ENCODE peak calls at places on chromosomes 2 and 18, in four cellular contexts. G is sigmoid colon, L is tibial artery, O is GM12864. Z is an unnamed sample.

GRCh38 chr2:178328037-178328436 is 122.9 kb downstream of the PRKRA start:
- DNase-seq in L (no peak), O (no peak), G (no peak), Z (no peak)

GRCh38 chr18:58608216-58608615 is 20.7 kb downstream of the ALPK2 start:
- DNase-seq in L (no peak), O (no peak), G (no peak), Z (no peak)

GRCh38 chr2:102094917-102095316 is 47.6 kb upstream of the IL1R1 start:
- DNase-seq in L (no peak), O (no peak), G (no peak), Z (no peak)

GRCh38 chr18:29712785-29713184 is 1329.8 kb downstream of the DSC3 start:
- DNase-seq in O (no peak), G (no peak), L (no peak), Z (no peak)

GRCh38 chr2:144331652-144332355 is 188.1 kb downstream of the ZEB2 start:
- DNase-seq in G (peak; percentile 83), L (peak; percentile 66), O (peak; percentile 35), Z (peak; percentile 58)

GRCh38 chr18:46385124-46385523 is 271.9 kb downstream of the LOXHD1 start:
- DNase-seq in L (no peak), O (no peak), G (no peak), Z (no peak)

GRCh38 chr2:99140056-99140859 is 1.2 kb upstream of the C2orf15 start:
- DNase-seq in O (no peak), G (no peak), L (no peak), Z (no peak)

GRCh38 chr18:61606068-61606660 is 272.9 kb downstream of the CDH20 start:
- DNase-seq in G (no peak), O (no peak), L (peak; percentile 38), Z (no peak)

GRCh38 chr18:356763-357162 is 88.9 kb upstream of the THOC1 start:
- DNase-seq in L (no peak), G (no peak), O (no peak), Z (no peak)

GRCh38 chr2:205571300-205571858 is 110.9 kb upstream of the NRP2 start:
- DNase-seq in L (no peak), G (no peak), O (no peak), Z (no peak)

GRCh38 chr2:152861349-152861942 is 143.0 kb downstream of the ARL6IP6 start:
- DNase-seq in G (no peak), L (no peak), O (no peak), Z (peak; percentile 23)

GRCh38 chr2:96527990-96528679 is 8.4 kb upstream of the ARID5A start:
- DNase-seq in O (no peak), G (peak; percentile 84), L (peak; percentile 88), Z (no peak)

GRCh38 chr2:232133078-232133477 is 171.6 kb downstream of the DIS3L2 start:
- DNase-seq in G (no peak), O (no peak), L (no peak), Z (no peak)
- TF ChIP-seq CTCF in G (no peak), O (peak; percentile 30), L (no peak), Z (peak; percentile 8)

GRCh38 chr2:224613543-224614317 is 28.6 kb upstream of the CUL3 start:
- DNase-seq in L (no peak), O (no peak), G (no peak), Z (no peak)

GRCh38 chr2:224608104-224608503 is 22.9 kb upstream of the CUL3 start:
- DNase-seq in L (no peak), O (no peak), G (no peak), Z (no peak)

GRCh38 chr2:224612581-224612980 is 27.4 kb upstream of the CUL3 start:
- DNase-seq in O (no peak), L (no peak), G (no peak), Z (no peak)

DNA sequence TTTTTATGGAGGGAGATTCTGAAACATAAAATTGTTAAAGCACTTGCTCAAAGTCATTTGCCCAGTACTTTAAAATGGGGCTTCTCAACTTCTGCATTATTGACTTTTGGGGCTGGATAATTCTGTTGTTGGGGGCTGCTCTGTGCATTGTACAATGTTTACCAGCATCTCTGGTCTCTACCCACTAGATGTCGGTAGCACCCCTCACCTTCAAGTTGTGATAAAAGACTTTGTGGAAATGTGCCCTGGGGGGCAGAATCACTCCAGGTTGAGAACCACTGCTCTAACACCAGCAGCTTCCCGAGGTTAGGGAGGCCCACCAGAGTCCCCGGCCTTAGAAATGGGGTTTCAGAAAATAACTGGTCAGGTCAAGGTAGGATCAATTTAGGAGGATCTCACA is 26.8 kb upstream of the CUL3 start:
- DNase-seq in G (no peak), L (no peak), O (no peak), Z (no peak)
- TF ChIP-seq CTCF in G (no peak), L (no peak), O (peak; percentile 59), Z (peak; percentile 29)

GRCh38 chr2:165698621-165698946 is 95.5 kb downstream of the GALNT3 start:
- DNase-seq in L (peak; percentile 32), G (no peak), O (no peak), Z (peak; percentile 22)
- TF ChIP-seq CTCF in L (peak; percentile 59), G (no peak), O (peak; percentile 49), Z (peak; percentile 43)

DNA sequence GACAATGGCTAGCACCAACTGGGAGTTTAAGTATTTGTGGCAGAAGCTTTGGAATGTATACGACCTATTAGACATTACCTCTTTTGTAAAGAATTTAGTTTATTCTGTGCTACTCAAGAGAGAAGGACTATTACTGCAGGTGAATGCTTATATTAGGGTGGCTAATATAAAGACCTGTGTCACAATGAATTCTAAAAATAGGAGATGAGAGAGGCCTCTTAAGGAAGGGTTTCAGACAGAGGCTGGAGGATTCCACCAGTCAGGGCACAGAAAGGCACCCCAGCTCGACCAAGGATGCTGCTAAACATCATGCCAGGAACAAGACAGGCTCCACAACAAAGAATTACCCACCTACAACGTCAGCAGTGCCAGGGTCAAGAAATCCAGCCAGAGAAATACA is 60.7 kb downstream of the CABYR start:
- DNase-seq in L (no peak), G (no peak), O (no peak), Z (no peak)
- TF ChIP-seq CTCF in L (no peak), G (no peak), O (no peak), Z (no peak)

GRCh38 chr2:119023534-119023933 is 81.5 kb downstream of the MARCO start:
- DNase-seq in G (no peak), O (no peak), L (no peak), Z (no peak)

GRCh38 chr2:119025013-119025412 is 83.0 kb downstream of the MARCO start:
- DNase-seq in L (no peak), O (no peak), G (no peak), Z (no peak)

GRCh38 chr2:119024568-119024967 is 82.6 kb downstream of the MARCO start:
- DNase-seq in G (no peak), L (no peak), O (no peak), Z (no peak)

GRCh38 chr2:119024152-119024551 is 82.2 kb downstream of the MARCO start:
- DNase-seq in L (no peak), G (no peak), O (no peak), Z (no peak)

GRCh38 chr2:119025762-119026351 is 83.9 kb downstream of the MARCO start:
- DNase-seq in O (no peak), L (no peak), G (no peak), Z (no peak)
- TF ChIP-seq CTCF in O (no peak), L (no peak), G (no peak), Z (no peak)

GRCh38 chr2:200422532-200423262 is 87.2 kb downstream of the KCTD18 start:
- DNase-seq in G (no peak), L (no peak), O (no peak), Z (no peak)
- TF ChIP-seq CTCF in G (no peak), L (no peak), O (no peak), Z (no peak)

DNA sequence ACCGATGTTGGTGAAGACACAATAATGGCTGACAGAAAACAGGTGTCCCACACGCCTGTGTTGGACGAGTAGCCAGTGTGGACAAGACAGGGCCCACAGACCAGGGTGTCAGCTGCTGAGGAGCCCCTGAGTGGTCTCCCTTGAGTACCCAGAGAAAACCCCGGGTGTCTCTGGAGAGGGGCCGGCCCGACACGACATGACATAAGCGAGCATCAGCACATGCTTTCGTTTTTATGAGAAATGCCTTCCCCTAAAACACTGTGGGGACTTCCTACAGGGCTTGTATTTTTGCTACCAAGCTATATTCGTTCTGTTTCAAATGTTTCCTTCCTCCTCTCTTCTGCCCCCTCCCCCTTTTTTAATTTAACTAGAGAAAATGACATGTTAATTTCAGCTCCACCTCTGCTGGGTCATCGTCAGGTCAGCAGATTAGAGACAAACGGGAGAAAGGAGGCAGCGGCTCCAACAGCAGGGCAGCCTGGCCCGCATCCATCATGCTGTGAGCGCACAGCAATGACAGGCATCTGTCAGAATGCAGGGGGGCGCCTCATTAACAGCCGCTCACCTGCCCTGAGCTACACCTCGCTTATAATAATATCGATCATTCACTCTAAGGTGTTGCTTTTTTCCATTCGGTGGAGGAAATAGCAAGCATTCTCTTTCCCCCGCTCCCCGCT is 286.3 kb downstream of the ZNF516 start:
- DNase-seq in L (no peak), G (no peak), O (no peak), Z (no peak)
- TF ChIP-seq CTCF in L (no peak), G (no peak), O (no peak), Z (no peak)

DNA sequence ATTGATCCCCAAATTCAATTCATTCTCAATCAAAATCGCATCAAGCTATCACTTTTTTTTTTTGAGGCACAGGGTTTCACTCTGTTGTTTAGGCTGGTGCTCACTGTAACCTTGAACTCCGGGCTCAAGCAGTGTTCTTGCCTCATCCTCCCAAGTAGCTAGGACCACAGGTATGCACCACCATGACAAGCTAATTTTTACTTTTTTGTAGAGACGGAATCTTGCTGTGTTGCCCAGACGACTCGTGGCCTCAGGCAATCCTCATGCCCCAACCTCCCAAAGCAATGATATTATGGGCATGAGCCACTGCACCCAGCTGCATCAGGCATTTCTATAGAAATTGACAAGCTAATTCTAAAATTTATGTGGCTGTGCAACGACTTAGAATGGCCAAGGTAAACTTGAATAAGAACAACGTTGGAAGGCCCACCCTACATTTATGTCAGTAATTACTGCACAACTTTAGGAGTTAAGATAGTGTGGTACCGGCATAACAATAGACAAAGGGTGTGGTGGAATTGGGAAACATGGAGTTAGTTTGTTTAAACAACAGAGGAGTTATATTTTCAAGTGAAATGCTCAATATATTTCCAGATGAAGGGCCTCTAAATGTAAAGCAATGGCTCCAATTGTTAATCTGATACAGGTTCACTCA is 78.2 kb downstream of the NPAS2 start:
- DNase-seq in L (no peak), O (no peak), G (no peak), Z (no peak)
- TF ChIP-seq CTCF in L (no peak), O (no peak), G (no peak), Z (no peak)

GRCh38 chr2:23760746-23761145 is 166.2 kb downstream of the ATAD2B start:
- DNase-seq in L (no peak), G (no peak), O (no peak), Z (no peak)
- TF ChIP-seq CTCF in L (peak; percentile 44), G (no peak), O (no peak), Z (no peak)

Z was measured in GM10248.